ENCODE peak calls at places on chromosomes 11 and 22, in six cellular contexts. C is AG09319, Y is GM12864, X is uterus, Z is fibroblast of mammary gland, A is spleen. U is an unnamed sample.

GRCh38 chr11:36002196-36002595 is 58.3 kb downstream of the LDLRAD3 start:
- DNase-seq in X (no peak), A (no peak), Z (no peak), Y (no peak), C (no peak), U (no peak)

GRCh38 chr11:122209619-122210377 is 93.8 kb upstream of the BLID start:
- DNase-seq in Z (peak), A (no peak), X (peak), C (peak), Y (no peak), U (no peak)

GRCh38 chr11:91967018-91967715 is 257.5 kb upstream of the FAT3 start:
- DNase-seq in A (no peak), Z (peak), C (no peak), X (no peak), Y (no peak), U (no peak)

GRCh38 chr22:39625554-39626537 is 55.3 kb downstream of the CACNA1I start:
- DNase-seq in Y (no peak), Z (no peak), A (no peak), X (no peak), C (no peak), U (no peak)

GRCh38 chr22:50525991-50526848 is 822 bp upstream of the SCO2 start:
- DNase-seq in A (peak), Y (no peak), Z (peak), C (no peak), X (peak), U (peak)

GRCh38 chr11:13415201-13415600 is 47.8 kb downstream of the BTBD10 start:
- DNase-seq in C (no peak), X (no peak), Z (peak), A (peak), Y (no peak), U (no peak)

GRCh38 chr11:128406365-128406706 is 181.0 kb downstream of the ETS1 start:
- DNase-seq in X (no peak), Y (no peak), C (no peak), A (no peak), Z (no peak), U (no peak)

GRCh38 chr11:2768471-2769408 is 68.9 kb upstream of the KCNQ1OT1 start:
- DNase-seq in C (no peak), A (peak), Z (peak), X (no peak), Y (no peak), U (no peak)

GRCh38 chr11:94674005-94674491 is 94.1 kb upstream of the AMOTL1 start:
- DNase-seq in Z (no peak), Y (no peak), A (no peak), X (peak), C (no peak), U (no peak)

GRCh38 chr11:34620820-34621792 is at the start of gene EHF:
- DNase-seq in Z (no peak), Y (no peak), C (no peak), A (no peak), X (no peak), U (no peak)

GRCh38 chr11:106399075-106399500 is 321.6 kb downstream of the AASDHPPT start:
- DNase-seq in Z (peak), C (peak), X (peak), Y (no peak), A (no peak), U (no peak)

DNA sequence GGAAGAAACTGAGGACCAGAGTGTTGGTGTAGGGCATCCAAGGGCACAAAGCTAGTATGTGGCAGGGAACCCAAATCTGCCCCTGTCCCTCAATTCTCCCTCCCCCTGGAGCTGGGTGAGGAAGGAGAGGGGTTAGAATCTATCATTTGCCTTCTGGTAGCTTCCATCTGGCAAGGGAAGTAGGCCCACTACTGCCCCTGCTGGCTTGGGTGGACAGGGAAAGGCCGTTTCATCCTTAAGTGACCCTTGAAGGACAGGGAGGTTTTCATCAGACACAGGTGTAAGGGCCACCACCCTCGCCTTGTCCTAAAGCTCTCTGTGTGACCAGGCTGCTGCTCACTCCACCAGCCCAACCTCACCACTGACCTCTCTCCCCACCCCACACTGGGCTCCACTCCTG is 22.1 kb downstream of the NECTIN1 start:
- DNase-seq in Z (no peak), C (no peak), A (no peak), Y (no peak), X (no peak), U (no peak)
- TF ChIP-seq CTCF in Z (peak), C (no peak), A (no peak), Y (peak), X (no peak), U (no peak)

DNA sequence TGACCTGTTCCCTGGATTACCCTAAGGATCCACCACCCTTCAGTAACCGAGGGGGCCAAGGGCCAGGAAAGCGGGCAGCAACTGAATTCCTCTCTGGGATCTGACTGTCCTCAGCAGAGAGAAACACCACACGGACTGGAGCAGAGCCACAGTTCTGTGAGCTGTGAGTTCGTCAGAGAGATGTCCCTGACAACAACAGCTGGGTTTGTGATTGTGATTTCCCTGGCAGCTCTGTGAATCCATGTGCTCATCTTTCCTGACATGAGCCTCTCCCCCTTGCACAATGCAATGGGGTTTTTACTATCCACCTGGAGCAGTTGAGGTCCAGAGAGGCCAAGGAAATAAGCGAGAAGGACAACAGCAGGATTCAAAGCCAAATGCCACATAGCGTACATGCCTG is 69.4 kb upstream of the AMPD3 start:
- DNase-seq in Y (no peak), A (no peak), Z (peak), X (peak), C (no peak), U (peak)
- TF ChIP-seq CTCF in Y (no peak), A (no peak), Z (no peak), X (no peak), C (no peak), U (no peak)

GRCh38 chr22:16658068-16658467 is 65.5 kb upstream of the CCT8L2 start:
- DNase-seq in Z (no peak), Y (no peak), X (no peak), C (no peak), A (no peak), U (no peak)
- TF ChIP-seq CTCF in Z (no peak), Y (no peak), X (no peak), C (no peak), A (no peak), U (no peak)

DNA sequence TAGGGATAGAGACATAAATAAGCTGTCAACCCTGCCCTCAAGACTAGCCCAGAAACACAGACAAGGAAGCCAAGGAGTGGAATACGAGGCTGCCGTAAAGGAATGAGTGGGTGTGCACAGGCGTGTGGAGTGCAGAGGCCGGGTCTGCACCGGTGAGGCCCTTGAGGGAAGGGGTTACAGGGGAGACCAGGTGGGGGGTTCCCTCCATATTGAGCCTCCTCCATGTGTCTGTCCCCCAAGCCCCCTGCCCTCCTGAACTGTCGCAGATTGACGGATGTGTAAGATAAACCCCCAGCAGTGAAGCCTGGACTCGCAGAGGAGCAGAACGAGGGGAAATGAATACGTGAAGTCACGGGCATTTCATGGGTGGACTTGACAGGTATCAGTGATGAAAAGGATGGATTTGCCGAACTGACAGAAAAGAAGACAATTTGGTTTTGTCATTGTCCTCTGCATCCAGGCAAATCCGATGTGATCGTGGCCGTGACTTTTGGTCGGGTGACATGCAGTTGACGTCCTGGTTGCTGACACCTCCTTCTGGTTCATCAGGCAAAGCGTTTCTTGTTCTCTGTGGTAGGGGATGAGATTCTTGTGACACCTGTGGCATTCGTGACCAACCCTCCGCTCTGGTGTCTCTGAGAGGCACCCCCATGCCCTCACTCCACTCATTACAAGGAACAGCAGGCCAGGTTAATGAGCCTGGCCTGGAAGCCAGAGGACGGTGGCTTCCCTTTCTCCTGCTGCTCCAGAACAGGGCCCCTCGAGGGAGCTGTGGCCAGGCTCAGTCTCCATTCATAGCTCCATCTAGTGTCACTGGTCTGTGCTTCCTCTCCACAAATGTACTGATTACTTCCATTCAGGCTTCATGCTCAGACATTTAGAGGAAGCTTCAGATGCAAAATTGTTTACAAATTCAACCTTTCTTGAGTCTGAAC is 223.1 kb upstream of the B3GAT1 start:
- DNase-seq in X (no peak), A (peak), C (no peak), Z (no peak), Y (no peak), U (no peak)
- TF ChIP-seq CTCF in X (no peak), A (no peak), C (no peak), Z (no peak), Y (no peak), U (no peak)

GRCh38 chr11:46331653-46331984 is 15.6 kb upstream of the DGKZ start:
- DNase-seq in C (no peak), A (no peak), Y (no peak), X (no peak), Z (no peak), U (no peak)

GRCh38 chr11:46334211-46334610 is 13.1 kb upstream of the DGKZ start:
- DNase-seq in Z (no peak), X (no peak), A (no peak), C (no peak), Y (no peak), U (no peak)

GRCh38 chr11:46332093-46332567 is 15.1 kb upstream of the DGKZ start:
- DNase-seq in X (no peak), Y (no peak), Z (no peak), C (no peak), A (no peak), U (no peak)

GRCh38 chr11:46333129-46333947 is 13.9 kb upstream of the DGKZ start:
- DNase-seq in Z (no peak), C (no peak), Y (no peak), X (no peak), A (peak), U (no peak)

DNA sequence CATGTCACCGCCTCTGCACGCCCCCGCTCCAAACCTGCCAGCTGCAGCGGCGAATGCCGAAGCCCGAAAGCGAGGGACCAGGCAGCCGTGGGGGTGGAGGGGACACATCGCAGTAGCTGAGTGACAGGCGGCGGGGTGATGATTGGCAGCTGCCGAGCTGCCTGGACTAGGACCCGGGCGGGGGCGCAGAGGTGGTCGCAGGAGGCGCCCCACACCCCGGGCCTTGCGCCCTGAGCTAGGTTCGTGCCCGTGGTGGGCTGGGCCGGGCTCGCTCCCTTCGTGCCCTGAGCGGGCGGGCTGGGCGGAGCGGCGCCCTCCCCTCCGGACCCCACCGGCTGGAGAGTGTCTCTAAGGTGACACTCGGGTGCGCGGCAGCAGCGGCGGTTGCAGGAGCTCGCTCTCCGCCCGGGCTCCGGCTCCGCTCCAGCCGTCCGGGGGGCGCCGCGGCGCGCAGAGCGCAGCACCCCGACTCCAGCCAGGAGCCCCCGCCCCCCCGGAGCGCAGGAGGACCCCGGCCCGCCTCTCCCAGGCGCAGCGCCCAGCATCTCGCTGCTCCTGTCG is 14.6 kb upstream of the DGKZ start:
- DNase-seq in X (no peak), Z (no peak), A (no peak), C (no peak), Y (no peak), U (no peak)
- TF ChIP-seq CTCF in X (no peak), Z (no peak), A (no peak), C (no peak), Y (no peak), U (no peak)

DNA sequence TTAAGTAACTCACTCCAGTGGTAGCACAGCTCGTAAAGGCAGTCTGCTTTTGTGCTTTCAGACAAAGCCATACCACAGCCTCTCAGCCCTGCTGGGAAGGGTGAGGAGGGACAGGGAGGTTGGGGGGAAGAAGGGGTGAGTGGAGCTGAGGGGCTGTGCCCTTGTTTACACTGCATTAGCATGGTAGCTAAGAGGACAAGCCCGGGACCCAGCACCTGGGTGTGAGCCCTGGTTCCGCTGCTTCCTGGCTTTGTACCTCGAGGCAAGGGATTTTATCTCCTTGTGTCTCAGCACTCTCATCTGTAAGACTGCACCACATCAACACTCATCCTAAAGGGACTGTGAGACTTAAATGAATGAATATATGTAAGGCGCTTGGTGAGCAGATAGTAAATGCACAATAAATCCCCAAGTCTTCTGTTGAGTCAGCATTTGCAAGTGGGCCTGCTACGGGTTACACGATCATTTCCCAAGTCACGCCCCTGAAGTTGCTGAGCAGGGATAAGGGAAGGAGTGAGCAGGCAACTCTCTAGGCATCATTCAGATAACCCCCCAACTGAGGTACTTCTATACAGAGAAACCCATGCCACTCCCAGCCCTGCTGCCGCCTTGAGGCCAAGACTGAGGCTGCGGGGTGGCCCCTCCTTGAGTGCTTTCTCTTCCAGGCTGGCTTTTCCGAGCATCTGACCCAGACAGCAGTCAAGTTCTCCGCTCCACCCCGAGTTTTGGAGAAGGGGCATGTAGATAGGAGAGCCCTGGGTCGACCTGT is 7.5 kb downstream of the RASD2 start:
- DNase-seq in X (no peak), A (no peak), Y (no peak), Z (no peak), C (no peak), U (no peak)
- TF ChIP-seq CTCF in X (no peak), A (no peak), Y (peak), Z (peak), C (no peak), U (no peak)

GRCh38 chr11:73221996-73222395 is 3.9 kb downstream of the P2RY2 start:
- DNase-seq in A (peak), Y (no peak), C (no peak), Z (no peak), X (no peak), U (no peak)
- TF ChIP-seq CTCF in A (no peak), Y (no peak), C (no peak), Z (no peak), X (no peak), U (no peak)

DNA sequence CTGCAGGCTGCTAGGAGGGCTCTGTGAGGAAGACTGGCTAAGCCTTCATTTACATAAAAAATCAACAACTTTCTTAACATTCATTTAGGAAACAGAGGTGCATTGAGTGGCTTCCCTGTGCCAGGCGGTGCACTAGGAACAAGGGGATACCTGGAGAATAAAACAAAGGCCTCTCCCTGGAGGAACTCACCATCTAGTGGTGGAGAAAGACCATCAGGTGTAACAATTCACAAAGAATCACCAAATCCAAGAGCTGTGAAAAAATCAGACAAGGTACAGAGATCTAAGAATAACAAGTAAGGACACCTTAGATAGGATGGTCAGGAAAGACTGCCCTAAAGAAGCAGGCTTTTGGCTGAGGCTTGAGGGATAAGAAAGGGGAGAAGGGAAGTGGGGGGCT is 40.3 kb downstream of the CSNK2A3 start:
- DNase-seq in Z (no peak), Y (no peak), A (no peak), C (no peak), X (no peak), U (no peak)
- TF ChIP-seq CTCF in Z (no peak), Y (no peak), A (no peak), C (no peak), X (no peak), U (no peak)